ENCODE peak calls at places on chromosomes 7 and 10, in ten cellular contexts. P is GM12891; O is brain microvascular endothelial cell; S is HCT116; N is colonic mucosa; T is H1; B is Peyer's patch; H is stimulated activated CD8-positive, alpha-beta memory T cell treated with anti-CD3 and anti-CD28 coated beads, Interleukin-15, amount 100 ng/mL, for 4 hours; F is AG08396; C is SK-N-DZ. E is an unnamed sample.

GRCh38 chr10:119020627-119020946 is 8.9 kb upstream of the NANOS1 start:
- DNase-seq in P (no peak), O (no peak), S (no peak), N (no peak), T (no peak), B (no peak), H (no peak), F (no peak), C (no peak), E (peak)

GRCh38 chr7:148921806-148922205 is 37.7 kb upstream of the EZH2 start:
- DNase-seq in P (no peak), O (no peak), S (no peak), N (peak), T (no peak), B (peak), H (no peak), F (no peak), C (no peak), E (no peak)

GRCh38 chr10:1151071-1152033 is 95.2 kb downstream of the WDR37 start:
- DNase-seq in P (no peak), O (no peak), S (no peak), N (peak), T (peak), B (no peak), H (no peak), F (no peak), C (no peak), E (no peak)

GRCh38 chr10:124849111-124849773 is 47.6 kb downstream of the ABRAXAS2 start:
- DNase-seq in P (no peak), O (no peak), S (no peak), N (no peak), T (no peak), B (no peak), H (no peak), F (no peak), C (peak), E (no peak)

GRCh38 chr10:87925570-87925969 is 62.1 kb downstream of the PTEN start:
- DNase-seq in P (no peak), O (no peak), S (no peak), N (no peak), T (no peak), B (no peak), H (no peak), F (no peak), C (no peak), E (no peak)

GRCh38 chr10:49230004-49230403 is 41.8 kb upstream of the TMEM273 start:
- DNase-seq in P (no peak), O (no peak), S (no peak), N (no peak), T (no peak), B (no peak), H (no peak), F (no peak), C (no peak), E (no peak)

GRCh38 chr7:31488562-31489203 is 25.2 kb upstream of the ITPRID1 start:
- DNase-seq in P (peak), O (no peak), S (peak), N (peak), T (peak), B (peak), H (no peak), F (peak), C (peak), E (peak)

GRCh38 chr7:150945853-150946825 is 32.0 kb downstream of the KCNH2 start:
- DNase-seq in P (peak), O (peak), S (no peak), N (no peak), T (no peak), B (peak), H (no peak), F (peak), C (no peak), E (no peak)

GRCh38 chr10:74432841-74433594 is 282.0 kb downstream of the ADK start:
- DNase-seq in P (no peak), O (no peak), S (no peak), N (no peak), T (no peak), B (no peak), H (no peak), F (peak), C (peak), E (peak)

GRCh38 chr7:114865564-114865963 is 56.3 kb upstream of the MDFIC start:
- DNase-seq in P (no peak), O (peak), S (peak), N (peak), T (peak), B (peak), H (peak), F (peak), C (no peak), E (peak)

GRCh38 chr7:35726654-35727053 is 31.7 kb upstream of the HERPUD2 start:
- DNase-seq in P (no peak), O (no peak), S (no peak), N (no peak), T (no peak), B (no peak), H (no peak), F (no peak), C (peak), E (no peak)

GRCh38 chr7:139034336-139034735 is 1.5 kb downstream of the ZC3HAV1L start:
- DNase-seq in P (no peak), O (no peak), S (no peak), N (no peak), T (no peak), B (no peak), H (no peak), F (peak), C (no peak), E (peak)

GRCh38 chr10:114327537-114328277 is 76.6 kb downstream of the AFAP1L2 start:
- DNase-seq in P (no peak), O (no peak), S (no peak), N (no peak), T (no peak), B (no peak), H (no peak), F (no peak), C (no peak), E (no peak)

GRCh38 chr10:26221571-26221970 is 5.0 kb downstream of the GAD2 start:
- DNase-seq in P (no peak), O (no peak), S (no peak), N (no peak), T (no peak), B (no peak), H (no peak), F (no peak), C (no peak), E (no peak)

GRCh38 chr7:32020760-32021159 is 49.4 kb downstream of the PDE1C start:
- DNase-seq in P (no peak), O (no peak), S (no peak), N (no peak), T (no peak), B (no peak), H (no peak), F (no peak), C (no peak), E (no peak)

GRCh38 chr7:98396768-98397167 is 4.1 kb downstream of the BAIAP2L1 start:
- DNase-seq in P (no peak), O (no peak), S (no peak), N (no peak), T (no peak), B (no peak), H (no peak), F (no peak), C (no peak), E (no peak)

GRCh38 chr10:68175954-68176353 is 56.0 kb downstream of the ATOH7 start:
- DNase-seq in P (no peak), O (no peak), S (no peak), N (no peak), T (no peak), B (no peak), H (no peak), F (no peak), C (no peak), E (peak)

GRCh38 chr7:24899905-24900304 is 80.1 kb downstream of the OSBPL3 start:
- DNase-seq in P (no peak), O (no peak), S (no peak), N (no peak), T (peak), B (no peak), H (no peak), F (no peak), C (no peak), E (no peak)

GRCh38 chr7:139231513-139232376 is 708 bp downstream of the UBN2 start:
- DNase-seq in P (peak), O (peak), S (no peak), N (peak), T (peak), B (peak), H (peak), F (peak), C (peak), E (peak)

GRCh38 chr7:43873300-43873699 is 4.0 kb upstream of the MRPS24 start:
- DNase-seq in P (no peak), O (peak), S (peak), N (peak), T (no peak), B (peak), H (no peak), F (peak), C (no peak), E (peak)

GRCh38 chr7:34430456-34430855 is 227.6 kb upstream of the NPSR1 start:
- DNase-seq in P (peak), O (peak), S (peak), N (no peak), T (peak), B (no peak), H (no peak), F (peak), C (no peak), E (peak)

GRCh38 chr7:42237162-42237821 is at the start of gene GLI3:
- DNase-seq in P (peak), O (peak), S (no peak), N (peak), T (peak), B (peak), H (no peak), F (peak), C (peak), E (peak)

GRCh38 chr7:45089314-45089891 is 634 bp upstream of the NACAD start:
- DNase-seq in P (peak), O (peak), S (no peak), N (peak), T (peak), B (peak), H (peak), F (peak), C (peak), E (peak)

GRCh38 chr7:94216944-94217461 is 177.7 kb upstream of the COL1A2 start:
- DNase-seq in P (no peak), O (peak), S (no peak), N (no peak), T (no peak), B (no peak), H (no peak), F (no peak), C (no peak), E (no peak)